ENCODE peak calls at places on chromosomes 2 and 18, in six cellular contexts. One of them, this sample, is unnamed.

GRCh38 chr2:10329880-10330699 is 27.4 kb downstream of the HPCAL1 start:
- DNase-seq in WERI-Rb-1: peak
- DNase-seq in activated naive CD4-positive, alpha-beta T cell treated with anti-CD3 and anti-CD28 coated beads for 36 hours: peak
- DNase-seq in DMS53: no peak
- DNase-seq in stimulated activated naive B cell treated with anti-CD40 and anti-IgM and Interleukin-4, amounts not matched to agents 10 μg/mL and 1 μg/mL and 100 μg/mL, for 72 hours: no peak
- DNase-seq in M059J: peak
- DNase-seq in this sample: no peak

GRCh38 chr2:44941551-44942234 is at the start of gene SIX3:
- DNase-seq in M059J: peak
- DNase-seq in activated naive CD4-positive, alpha-beta T cell treated with anti-CD3 and anti-CD28 coated beads for 36 hours: peak
- DNase-seq in WERI-Rb-1: peak
- DNase-seq in stimulated activated naive B cell treated with anti-CD40 and anti-IgM and Interleukin-4, amounts not matched to agents 10 μg/mL and 1 μg/mL and 100 μg/mL, for 72 hours: no peak
- DNase-seq in DMS53: peak
- DNase-seq in this sample: peak

GRCh38 chr18:3097082-3097481 is 84.1 kb upstream of the LPIN2 start:
- DNase-seq in WERI-Rb-1: no peak
- DNase-seq in activated naive CD4-positive, alpha-beta T cell treated with anti-CD3 and anti-CD28 coated beads for 36 hours: no peak
- DNase-seq in stimulated activated naive B cell treated with anti-CD40 and anti-IgM and Interleukin-4, amounts not matched to agents 10 μg/mL and 1 μg/mL and 100 μg/mL, for 72 hours: no peak
- DNase-seq in DMS53: no peak
- DNase-seq in M059J: no peak
- DNase-seq in this sample: no peak

GRCh38 chr2:126858013-126858412 is 40.7 kb upstream of the TEX51 start:
- DNase-seq in M059J: no peak
- DNase-seq in WERI-Rb-1: no peak
- DNase-seq in activated naive CD4-positive, alpha-beta T cell treated with anti-CD3 and anti-CD28 coated beads for 36 hours: no peak
- DNase-seq in DMS53: no peak
- DNase-seq in stimulated activated naive B cell treated with anti-CD40 and anti-IgM and Interleukin-4, amounts not matched to agents 10 μg/mL and 1 μg/mL and 100 μg/mL, for 72 hours: no peak
- DNase-seq in this sample: no peak

GRCh38 chr2:127102464-127103242 is 4.3 kb downstream of the BIN1 start:
- DNase-seq in activated naive CD4-positive, alpha-beta T cell treated with anti-CD3 and anti-CD28 coated beads for 36 hours: no peak
- DNase-seq in WERI-Rb-1: no peak
- DNase-seq in DMS53: no peak
- DNase-seq in stimulated activated naive B cell treated with anti-CD40 and anti-IgM and Interleukin-4, amounts not matched to agents 10 μg/mL and 1 μg/mL and 100 μg/mL, for 72 hours: no peak
- DNase-seq in M059J: no peak
- DNase-seq in this sample: no peak

GRCh38 chr2:33246432-33246831 is 230.0 kb upstream of the RASGRP3 start:
- DNase-seq in M059J: no peak
- DNase-seq in WERI-Rb-1: no peak
- DNase-seq in stimulated activated naive B cell treated with anti-CD40 and anti-IgM and Interleukin-4, amounts not matched to agents 10 μg/mL and 1 μg/mL and 100 μg/mL, for 72 hours: no peak
- DNase-seq in activated naive CD4-positive, alpha-beta T cell treated with anti-CD3 and anti-CD28 coated beads for 36 hours: no peak
- DNase-seq in DMS53: no peak
- DNase-seq in this sample: no peak

GRCh38 chr2:139652385-139652784 is 872.2 kb upstream of the NXPH2 start:
- DNase-seq in activated naive CD4-positive, alpha-beta T cell treated with anti-CD3 and anti-CD28 coated beads for 36 hours: no peak
- DNase-seq in stimulated activated naive B cell treated with anti-CD40 and anti-IgM and Interleukin-4, amounts not matched to agents 10 μg/mL and 1 μg/mL and 100 μg/mL, for 72 hours: no peak
- DNase-seq in DMS53: peak
- DNase-seq in WERI-Rb-1: no peak
- DNase-seq in M059J: no peak
- DNase-seq in this sample: no peak

GRCh38 chr2:141557329-141558098 is 573.3 kb downstream of the LRP1B start:
- DNase-seq in DMS53: no peak
- DNase-seq in WERI-Rb-1: no peak
- DNase-seq in activated naive CD4-positive, alpha-beta T cell treated with anti-CD3 and anti-CD28 coated beads for 36 hours: no peak
- DNase-seq in stimulated activated naive B cell treated with anti-CD40 and anti-IgM and Interleukin-4, amounts not matched to agents 10 μg/mL and 1 μg/mL and 100 μg/mL, for 72 hours: no peak
- DNase-seq in M059J: peak
- DNase-seq in this sample: no peak

GRCh38 chr2:217974389-217975005 is 28.3 kb downstream of the TNS1 start:
- DNase-seq in M059J: no peak
- DNase-seq in WERI-Rb-1: no peak
- DNase-seq in DMS53: no peak
- DNase-seq in activated naive CD4-positive, alpha-beta T cell treated with anti-CD3 and anti-CD28 coated beads for 36 hours: no peak
- DNase-seq in stimulated activated naive B cell treated with anti-CD40 and anti-IgM and Interleukin-4, amounts not matched to agents 10 μg/mL and 1 μg/mL and 100 μg/mL, for 72 hours: no peak
- DNase-seq in this sample: no peak

GRCh38 chr18:74242451-74243096 is 49.2 kb downstream of the CYB5A start:
- DNase-seq in stimulated activated naive B cell treated with anti-CD40 and anti-IgM and Interleukin-4, amounts not matched to agents 10 μg/mL and 1 μg/mL and 100 μg/mL, for 72 hours: no peak
- DNase-seq in M059J: peak
- DNase-seq in DMS53: no peak
- DNase-seq in activated naive CD4-positive, alpha-beta T cell treated with anti-CD3 and anti-CD28 coated beads for 36 hours: peak
- DNase-seq in WERI-Rb-1: no peak
- DNase-seq in this sample: no peak

GRCh38 chr2:144524190-144524957 is 4.5 kb upstream of the ZEB2 start:
- DNase-seq in stimulated activated naive B cell treated with anti-CD40 and anti-IgM and Interleukin-4, amounts not matched to agents 10 μg/mL and 1 μg/mL and 100 μg/mL, for 72 hours: no peak
- DNase-seq in WERI-Rb-1: peak
- DNase-seq in activated naive CD4-positive, alpha-beta T cell treated with anti-CD3 and anti-CD28 coated beads for 36 hours: no peak
- DNase-seq in DMS53: peak
- DNase-seq in M059J: no peak
- DNase-seq in this sample: peak

GRCh38 chr18:34493099-34493544 is 217.0 kb upstream of the DTNA start:
- DNase-seq in stimulated activated naive B cell treated with anti-CD40 and anti-IgM and Interleukin-4, amounts not matched to agents 10 μg/mL and 1 μg/mL and 100 μg/mL, for 72 hours: no peak
- DNase-seq in DMS53: peak
- DNase-seq in activated naive CD4-positive, alpha-beta T cell treated with anti-CD3 and anti-CD28 coated beads for 36 hours: peak
- DNase-seq in WERI-Rb-1: peak
- DNase-seq in M059J: peak
- DNase-seq in this sample: peak

GRCh38 chr2:195027947-195028346 is 629.1 kb upstream of the SLC39A10 start:
- DNase-seq in activated naive CD4-positive, alpha-beta T cell treated with anti-CD3 and anti-CD28 coated beads for 36 hours: no peak
- DNase-seq in WERI-Rb-1: no peak
- DNase-seq in stimulated activated naive B cell treated with anti-CD40 and anti-IgM and Interleukin-4, amounts not matched to agents 10 μg/mL and 1 μg/mL and 100 μg/mL, for 72 hours: no peak
- DNase-seq in M059J: no peak
- DNase-seq in DMS53: no peak
- DNase-seq in this sample: no peak

GRCh38 chr18:75314117-75314516 is 103.5 kb downstream of the TSHZ1 start:
- DNase-seq in M059J: peak
- DNase-seq in DMS53: peak
- DNase-seq in activated naive CD4-positive, alpha-beta T cell treated with anti-CD3 and anti-CD28 coated beads for 36 hours: no peak
- DNase-seq in WERI-Rb-1: peak
- DNase-seq in stimulated activated naive B cell treated with anti-CD40 and anti-IgM and Interleukin-4, amounts not matched to agents 10 μg/mL and 1 μg/mL and 100 μg/mL, for 72 hours: no peak
- DNase-seq in this sample: no peak

GRCh38 chr18:27954226-27954625 is 222.7 kb downstream of the CDH2 start:
- DNase-seq in DMS53: no peak
- DNase-seq in stimulated activated naive B cell treated with anti-CD40 and anti-IgM and Interleukin-4, amounts not matched to agents 10 μg/mL and 1 μg/mL and 100 μg/mL, for 72 hours: no peak
- DNase-seq in M059J: peak
- DNase-seq in activated naive CD4-positive, alpha-beta T cell treated with anti-CD3 and anti-CD28 coated beads for 36 hours: no peak
- DNase-seq in WERI-Rb-1: peak
- DNase-seq in this sample: no peak

GRCh38 chr2:179741317-179741716 is 120.1 kb downstream of the ZNF385B start:
- DNase-seq in activated naive CD4-positive, alpha-beta T cell treated with anti-CD3 and anti-CD28 coated beads for 36 hours: no peak
- DNase-seq in stimulated activated naive B cell treated with anti-CD40 and anti-IgM and Interleukin-4, amounts not matched to agents 10 μg/mL and 1 μg/mL and 100 μg/mL, for 72 hours: no peak
- DNase-seq in M059J: no peak
- DNase-seq in WERI-Rb-1: no peak
- DNase-seq in DMS53: no peak
- DNase-seq in this sample: no peak

GRCh38 chr18:6819332-6819731 is 89.8 kb downstream of the ARHGAP28 start:
- DNase-seq in M059J: no peak
- DNase-seq in DMS53: no peak
- DNase-seq in activated naive CD4-positive, alpha-beta T cell treated with anti-CD3 and anti-CD28 coated beads for 36 hours: no peak
- DNase-seq in stimulated activated naive B cell treated with anti-CD40 and anti-IgM and Interleukin-4, amounts not matched to agents 10 μg/mL and 1 μg/mL and 100 μg/mL, for 72 hours: no peak
- DNase-seq in WERI-Rb-1: no peak
- DNase-seq in this sample: no peak

GRCh38 chr18:7617738-7618422 is 50.8 kb downstream of the PTPRM start:
- DNase-seq in activated naive CD4-positive, alpha-beta T cell treated with anti-CD3 and anti-CD28 coated beads for 36 hours: no peak
- DNase-seq in WERI-Rb-1: no peak
- DNase-seq in stimulated activated naive B cell treated with anti-CD40 and anti-IgM and Interleukin-4, amounts not matched to agents 10 μg/mL and 1 μg/mL and 100 μg/mL, for 72 hours: no peak
- DNase-seq in DMS53: no peak
- DNase-seq in M059J: peak
- DNase-seq in this sample: no peak

GRCh38 chr18:48756511-48757226 is 194.1 kb downstream of the SMAD7 start:
- DNase-seq in M059J: peak
- DNase-seq in activated naive CD4-positive, alpha-beta T cell treated with anti-CD3 and anti-CD28 coated beads for 36 hours: no peak
- DNase-seq in stimulated activated naive B cell treated with anti-CD40 and anti-IgM and Interleukin-4, amounts not matched to agents 10 μg/mL and 1 μg/mL and 100 μg/mL, for 72 hours: no peak
- DNase-seq in DMS53: no peak
- DNase-seq in WERI-Rb-1: no peak
- DNase-seq in this sample: no peak

GRCh38 chr2:187867165-187867564 is 312.9 kb upstream of the TFPI start:
- DNase-seq in M059J: no peak
- DNase-seq in WERI-Rb-1: no peak
- DNase-seq in DMS53: no peak
- DNase-seq in stimulated activated naive B cell treated with anti-CD40 and anti-IgM and Interleukin-4, amounts not matched to agents 10 μg/mL and 1 μg/mL and 100 μg/mL, for 72 hours: no peak
- DNase-seq in activated naive CD4-positive, alpha-beta T cell treated with anti-CD3 and anti-CD28 coated beads for 36 hours: no peak
- DNase-seq in this sample: no peak

GRCh38 chr2:239409976-239410375 is 9.2 kb upstream of the HDAC4 start:
- DNase-seq in DMS53: no peak
- DNase-seq in activated naive CD4-positive, alpha-beta T cell treated with anti-CD3 and anti-CD28 coated beads for 36 hours: no peak
- DNase-seq in WERI-Rb-1: no peak
- DNase-seq in M059J: no peak
- DNase-seq in stimulated activated naive B cell treated with anti-CD40 and anti-IgM and Interleukin-4, amounts not matched to agents 10 μg/mL and 1 μg/mL and 100 μg/mL, for 72 hours: no peak
- DNase-seq in this sample: no peak

GRCh38 chr2:88738271-88738670 is 46.8 kb downstream of the RPIA start:
- DNase-seq in stimulated activated naive B cell treated with anti-CD40 and anti-IgM and Interleukin-4, amounts not matched to agents 10 μg/mL and 1 μg/mL and 100 μg/mL, for 72 hours: no peak
- DNase-seq in activated naive CD4-positive, alpha-beta T cell treated with anti-CD3 and anti-CD28 coated beads for 36 hours: no peak
- DNase-seq in WERI-Rb-1: no peak
- DNase-seq in M059J: peak
- DNase-seq in DMS53: no peak
- DNase-seq in this sample: no peak

GRCh38 chr2:106638043-106638442 is 150.9 kb downstream of the CD8B2 start:
- DNase-seq in DMS53: peak
- DNase-seq in M059J: peak
- DNase-seq in activated naive CD4-positive, alpha-beta T cell treated with anti-CD3 and anti-CD28 coated beads for 36 hours: no peak
- DNase-seq in stimulated activated naive B cell treated with anti-CD40 and anti-IgM and Interleukin-4, amounts not matched to agents 10 μg/mL and 1 μg/mL and 100 μg/mL, for 72 hours: no peak
- DNase-seq in WERI-Rb-1: no peak
- DNase-seq in this sample: no peak

GRCh38 chr2:205646680-205647079 is 35.6 kb upstream of the NRP2 start:
- DNase-seq in M059J: no peak
- DNase-seq in WERI-Rb-1: no peak
- DNase-seq in DMS53: no peak
- DNase-seq in activated naive CD4-positive, alpha-beta T cell treated with anti-CD3 and anti-CD28 coated beads for 36 hours: no peak
- DNase-seq in stimulated activated naive B cell treated with anti-CD40 and anti-IgM and Interleukin-4, amounts not matched to agents 10 μg/mL and 1 μg/mL and 100 μg/mL, for 72 hours: peak
- DNase-seq in this sample: no peak

GRCh38 chr2:44838116-44838790 is 103.2 kb upstream of the SIX3 start:
- DNase-seq in activated naive CD4-positive, alpha-beta T cell treated with anti-CD3 and anti-CD28 coated beads for 36 hours: no peak
- DNase-seq in stimulated activated naive B cell treated with anti-CD40 and anti-IgM and Interleukin-4, amounts not matched to agents 10 μg/mL and 1 μg/mL and 100 μg/mL, for 72 hours: no peak
- DNase-seq in DMS53: no peak
- DNase-seq in WERI-Rb-1: no peak
- DNase-seq in M059J: no peak
- DNase-seq in this sample: no peak

GRCh38 chr2:202030676-202031075 is 3.0 kb upstream of the FZD7 start:
- DNase-seq in M059J: no peak
- DNase-seq in stimulated activated naive B cell treated with anti-CD40 and anti-IgM and Interleukin-4, amounts not matched to agents 10 μg/mL and 1 μg/mL and 100 μg/mL, for 72 hours: no peak
- DNase-seq in activated naive CD4-positive, alpha-beta T cell treated with anti-CD3 and anti-CD28 coated beads for 36 hours: no peak
- DNase-seq in WERI-Rb-1: no peak
- DNase-seq in DMS53: no peak
- DNase-seq in this sample: no peak

GRCh38 chr2:1561259-1561658 is 148.0 kb downstream of the TPO start:
- DNase-seq in WERI-Rb-1: no peak
- DNase-seq in stimulated activated naive B cell treated with anti-CD40 and anti-IgM and Interleukin-4, amounts not matched to agents 10 μg/mL and 1 μg/mL and 100 μg/mL, for 72 hours: no peak
- DNase-seq in DMS53: no peak
- DNase-seq in activated naive CD4-positive, alpha-beta T cell treated with anti-CD3 and anti-CD28 coated beads for 36 hours: no peak
- DNase-seq in M059J: no peak
- DNase-seq in this sample: no peak

GRCh38 chr2:199596549-199596948 is 138.8 kb upstream of the SATB2 start:
- DNase-seq in DMS53: peak
- DNase-seq in WERI-Rb-1: no peak
- DNase-seq in M059J: peak
- DNase-seq in activated naive CD4-positive, alpha-beta T cell treated with anti-CD3 and anti-CD28 coated beads for 36 hours: peak
- DNase-seq in stimulated activated naive B cell treated with anti-CD40 and anti-IgM and Interleukin-4, amounts not matched to agents 10 μg/mL and 1 μg/mL and 100 μg/mL, for 72 hours: no peak
- DNase-seq in this sample: no peak